ENCODE peak calls at places on chromosomes 7 and 10, in ten cellular contexts. One of them, this sample, is unnamed.

GRCh38 chr7:48894574-48894973 is 29.8 kb upstream of the CDC14C start:
- DNase-seq in suprapubic skin: no peak
- DNase-seq in GM23248: no peak
- DNase-seq in neuronal stem cell: no peak
- DNase-seq in HCT116: no peak
- DNase-seq in tibial artery: no peak
- DNase-seq in hepatocyte: no peak
- DNase-seq in A673: no peak
- DNase-seq in CD4-positive, CD25-positive, alpha-beta regulatory T cell: no peak
- DNase-seq in Karpas-422: peak; percentile 59
- DNase-seq in this sample: no peak

GRCh38 chr10:13806419-13806818 is 219.7 kb downstream of the PRPF18 start:
- DNase-seq in suprapubic skin: no peak
- DNase-seq in GM23248: no peak
- DNase-seq in neuronal stem cell: no peak
- DNase-seq in HCT116: no peak
- DNase-seq in tibial artery: no peak
- DNase-seq in hepatocyte: no peak
- DNase-seq in A673: no peak
- DNase-seq in CD4-positive, CD25-positive, alpha-beta regulatory T cell: no peak
- DNase-seq in Karpas-422: no peak
- DNase-seq in this sample: no peak

GRCh38 chr10:121244791-121245190 is 353.5 kb downstream of the FGFR2 start:
- DNase-seq in suprapubic skin: no peak
- DNase-seq in GM23248: no peak
- DNase-seq in neuronal stem cell: no peak
- DNase-seq in HCT116: no peak
- DNase-seq in tibial artery: no peak
- DNase-seq in hepatocyte: no peak
- DNase-seq in A673: peak; percentile 95
- DNase-seq in CD4-positive, CD25-positive, alpha-beta regulatory T cell: no peak
- DNase-seq in Karpas-422: no peak
- DNase-seq in this sample: no peak

GRCh38 chr7:2471022-2471329 is 5.2 kb downstream of the GRIFIN start:
- DNase-seq in suprapubic skin: no peak
- DNase-seq in GM23248: peak; percentile 64
- DNase-seq in neuronal stem cell: no peak
- DNase-seq in HCT116: no peak
- DNase-seq in tibial artery: no peak
- DNase-seq in hepatocyte: no peak
- DNase-seq in A673: peak; percentile 47
- DNase-seq in CD4-positive, CD25-positive, alpha-beta regulatory T cell: no peak
- DNase-seq in Karpas-422: no peak
- DNase-seq in this sample: no peak

GRCh38 chr7:94395141-94396041 is 696 bp downstream of the COL1A2 start:
- DNase-seq in suprapubic skin: peak; percentile 59
- DNase-seq in GM23248: peak; percentile 89
- DNase-seq in neuronal stem cell: peak; percentile 78
- DNase-seq in HCT116: peak; percentile 59
- DNase-seq in tibial artery: peak; percentile 79
- DNase-seq in hepatocyte: peak; percentile 85
- DNase-seq in A673: peak; percentile 92
- DNase-seq in CD4-positive, CD25-positive, alpha-beta regulatory T cell: peak; percentile 61
- DNase-seq in Karpas-422: peak; percentile 87
- DNase-seq in this sample: peak; percentile 28

GRCh38 chr10:61635946-61636345 is 26.8 kb upstream of the CABCOCO1 start:
- DNase-seq in suprapubic skin: no peak
- DNase-seq in GM23248: peak; percentile 57
- DNase-seq in neuronal stem cell: no peak
- DNase-seq in HCT116: peak; percentile 4
- DNase-seq in tibial artery: no peak
- DNase-seq in hepatocyte: no peak
- DNase-seq in A673: no peak
- DNase-seq in CD4-positive, CD25-positive, alpha-beta regulatory T cell: no peak
- DNase-seq in Karpas-422: no peak
- DNase-seq in this sample: no peak

GRCh38 chr7:5343893-5344292 is 61.1 kb downstream of the SLC29A4 start:
- DNase-seq in suprapubic skin: no peak
- DNase-seq in GM23248: no peak
- DNase-seq in neuronal stem cell: no peak
- DNase-seq in HCT116: no peak
- DNase-seq in tibial artery: no peak
- DNase-seq in hepatocyte: no peak
- DNase-seq in A673: no peak
- DNase-seq in CD4-positive, CD25-positive, alpha-beta regulatory T cell: no peak
- DNase-seq in Karpas-422: no peak
- DNase-seq in this sample: no peak

GRCh38 chr7:132437730-132438129 is 138.5 kb downstream of the PLXNA4 start:
- DNase-seq in suprapubic skin: no peak
- DNase-seq in GM23248: no peak
- DNase-seq in neuronal stem cell: no peak
- DNase-seq in HCT116: no peak
- DNase-seq in tibial artery: no peak
- DNase-seq in hepatocyte: no peak
- DNase-seq in A673: no peak
- DNase-seq in CD4-positive, CD25-positive, alpha-beta regulatory T cell: peak; percentile 66
- DNase-seq in Karpas-422: no peak
- DNase-seq in this sample: no peak

GRCh38 chr7:50330701-50331100 is 26.2 kb downstream of the IKZF1 start:
- DNase-seq in suprapubic skin: no peak
- DNase-seq in GM23248: no peak
- DNase-seq in neuronal stem cell: no peak
- DNase-seq in HCT116: no peak
- DNase-seq in tibial artery: no peak
- DNase-seq in hepatocyte: no peak
- DNase-seq in A673: no peak
- DNase-seq in CD4-positive, CD25-positive, alpha-beta regulatory T cell: no peak
- DNase-seq in Karpas-422: peak; percentile 58
- DNase-seq in this sample: no peak
- H3K4me1 ChIP-seq in suprapubic skin: peaks cover 3% of the 10 kb centered on the region
- H3K4me1 ChIP-seq in GM23248: no peaks in the 10 kb centered on the region
- H3K4me1 ChIP-seq in neuronal stem cell: peaks cover 3% of the 10 kb centered on the region
- H3K4me1 ChIP-seq in HCT116: no peaks in the 10 kb centered on the region
- H3K4me1 ChIP-seq in tibial artery: no peaks in the 10 kb centered on the region
- H3K4me1 ChIP-seq in hepatocyte: no peaks in the 10 kb centered on the region
- H3K4me1 ChIP-seq in A673: peaks cover 11% of the 10 kb centered on the region
- H3K4me1 ChIP-seq in CD4-positive, CD25-positive, alpha-beta regulatory T cell: peaks cover 83% of the 10 kb centered on the region
- H3K4me1 ChIP-seq in Karpas-422: peaks cover 98% of the 10 kb centered on the region
- H3K4me1 ChIP-seq in this sample: peaks cover 94% of the 10 kb centered on the region

GRCh38 chr10:78406648-78407008 is 373.0 kb downstream of the RPS24 start:
- DNase-seq in suprapubic skin: no peak
- DNase-seq in GM23248: no peak
- DNase-seq in neuronal stem cell: no peak
- DNase-seq in HCT116: no peak
- DNase-seq in tibial artery: no peak
- DNase-seq in hepatocyte: no peak
- DNase-seq in A673: no peak
- DNase-seq in CD4-positive, CD25-positive, alpha-beta regulatory T cell: no peak
- DNase-seq in Karpas-422: no peak
- DNase-seq in this sample: no peak
- H3K4me3 ChIP-seq in suprapubic skin: peak overlapping the region; percentile 17
- H3K4me3 ChIP-seq in GM23248: no peak overlapping the region
- H3K4me3 ChIP-seq in neuronal stem cell: peak overlapping the region; percentile 42
- H3K4me3 ChIP-seq in HCT116: no peak overlapping the region
- H3K4me3 ChIP-seq in tibial artery: peak overlapping the region; percentile 7
- H3K4me3 ChIP-seq in hepatocyte: no peak overlapping the region
- H3K4me3 ChIP-seq in A673: peak overlapping the region; percentile 46
- H3K4me3 ChIP-seq in CD4-positive, CD25-positive, alpha-beta regulatory T cell: peak overlapping the region; percentile 13
- H3K4me3 ChIP-seq in Karpas-422: no peak overlapping the region
- H3K4me3 ChIP-seq in this sample: peak overlapping the region; percentile 50

DNA sequence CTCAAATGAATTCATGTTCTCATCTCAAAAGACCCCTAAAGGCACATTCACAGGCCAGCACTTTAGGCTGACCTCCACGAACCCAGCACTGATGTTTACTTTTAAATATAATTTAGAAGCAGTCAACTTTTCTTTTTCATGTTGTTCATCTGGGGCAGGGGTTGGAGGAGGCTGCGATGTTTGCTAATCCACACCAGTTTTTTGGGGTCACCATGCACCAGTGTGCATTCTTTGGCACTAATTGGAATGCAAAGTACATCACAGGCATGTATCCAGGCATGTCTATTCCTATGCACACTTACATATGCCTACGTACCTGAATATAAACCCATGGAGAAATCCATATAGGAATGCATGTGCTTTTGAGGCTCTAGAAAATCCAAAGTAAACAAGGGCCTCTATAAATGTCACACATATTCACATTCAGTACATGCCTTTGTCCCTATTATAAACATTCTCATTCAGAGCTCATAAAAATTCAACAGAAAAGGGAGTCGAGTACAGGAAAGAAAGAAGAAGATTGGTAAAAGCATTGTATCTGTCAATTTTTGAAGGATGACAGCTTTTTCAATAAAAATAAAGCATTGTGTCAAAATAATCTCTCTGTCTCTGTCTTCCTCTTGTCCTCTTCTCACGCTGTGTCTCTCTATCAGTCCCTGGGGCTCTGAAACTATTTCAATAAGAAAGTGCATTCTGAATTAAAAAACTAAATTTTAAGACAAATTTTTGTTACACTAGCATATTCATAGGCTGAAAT is 248.6 kb downstream of the TNS3 start:
- DNase-seq in suprapubic skin: no peak
- DNase-seq in GM23248: no peak
- DNase-seq in neuronal stem cell: no peak
- DNase-seq in HCT116: no peak
- DNase-seq in tibial artery: no peak
- DNase-seq in hepatocyte: no peak
- DNase-seq in A673: no peak
- DNase-seq in CD4-positive, CD25-positive, alpha-beta regulatory T cell: no peak
- DNase-seq in Karpas-422: no peak
- DNase-seq in this sample: no peak
- H3K4me1 ChIP-seq in suprapubic skin: peaks cover 32% of the 10 kb centered on the region
- H3K4me1 ChIP-seq in GM23248: peaks cover 37% of the 10 kb centered on the region
- H3K4me1 ChIP-seq in neuronal stem cell: peaks cover 21% of the 10 kb centered on the region
- H3K4me1 ChIP-seq in HCT116: peaks cover 4% of the 10 kb centered on the region
- H3K4me1 ChIP-seq in tibial artery: peaks cover 9% of the 10 kb centered on the region
- H3K4me1 ChIP-seq in hepatocyte: peaks cover 49% of the 10 kb centered on the region
- H3K4me1 ChIP-seq in A673: no peaks in the 10 kb centered on the region
- H3K4me1 ChIP-seq in CD4-positive, CD25-positive, alpha-beta regulatory T cell: no peaks in the 10 kb centered on the region
- H3K4me1 ChIP-seq in Karpas-422: peaks cover 43% of the 10 kb centered on the region
- H3K4me1 ChIP-seq in this sample: no peaks in the 10 kb centered on the region

GRCh38 chr7:44632196-44632595 is 25.8 kb downstream of the OGDH start:
- DNase-seq in suprapubic skin: no peak
- DNase-seq in GM23248: no peak
- DNase-seq in neuronal stem cell: no peak
- DNase-seq in HCT116: no peak
- DNase-seq in tibial artery: no peak
- DNase-seq in hepatocyte: no peak
- DNase-seq in A673: no peak
- DNase-seq in CD4-positive, CD25-positive, alpha-beta regulatory T cell: no peak
- DNase-seq in Karpas-422: no peak
- DNase-seq in this sample: no peak

GRCh38 chr7:44631458-44632115 is 25.2 kb downstream of the OGDH start:
- DNase-seq in suprapubic skin: no peak
- DNase-seq in GM23248: no peak
- DNase-seq in neuronal stem cell: no peak
- DNase-seq in HCT116: no peak
- DNase-seq in tibial artery: no peak
- DNase-seq in hepatocyte: peak; percentile 25
- DNase-seq in A673: no peak
- DNase-seq in CD4-positive, CD25-positive, alpha-beta regulatory T cell: peak; percentile 92
- DNase-seq in Karpas-422: no peak
- DNase-seq in this sample: peak; percentile 28

GRCh38 chr7:44634187-44634838 is 27.9 kb downstream of the OGDH start:
- DNase-seq in suprapubic skin: no peak
- DNase-seq in GM23248: no peak
- DNase-seq in neuronal stem cell: no peak
- DNase-seq in HCT116: no peak
- DNase-seq in tibial artery: no peak
- DNase-seq in hepatocyte: peak; percentile 63
- DNase-seq in A673: no peak
- DNase-seq in CD4-positive, CD25-positive, alpha-beta regulatory T cell: no peak
- DNase-seq in Karpas-422: no peak
- DNase-seq in this sample: no peak

GRCh38 chr7:44634839-44635591 is 28.6 kb downstream of the OGDH start:
- DNase-seq in suprapubic skin: no peak
- DNase-seq in GM23248: peak; percentile 49
- DNase-seq in neuronal stem cell: no peak
- DNase-seq in HCT116: no peak
- DNase-seq in tibial artery: no peak
- DNase-seq in hepatocyte: peak; percentile 79
- DNase-seq in A673: no peak
- DNase-seq in CD4-positive, CD25-positive, alpha-beta regulatory T cell: no peak
- DNase-seq in Karpas-422: no peak
- DNase-seq in this sample: no peak

DNA sequence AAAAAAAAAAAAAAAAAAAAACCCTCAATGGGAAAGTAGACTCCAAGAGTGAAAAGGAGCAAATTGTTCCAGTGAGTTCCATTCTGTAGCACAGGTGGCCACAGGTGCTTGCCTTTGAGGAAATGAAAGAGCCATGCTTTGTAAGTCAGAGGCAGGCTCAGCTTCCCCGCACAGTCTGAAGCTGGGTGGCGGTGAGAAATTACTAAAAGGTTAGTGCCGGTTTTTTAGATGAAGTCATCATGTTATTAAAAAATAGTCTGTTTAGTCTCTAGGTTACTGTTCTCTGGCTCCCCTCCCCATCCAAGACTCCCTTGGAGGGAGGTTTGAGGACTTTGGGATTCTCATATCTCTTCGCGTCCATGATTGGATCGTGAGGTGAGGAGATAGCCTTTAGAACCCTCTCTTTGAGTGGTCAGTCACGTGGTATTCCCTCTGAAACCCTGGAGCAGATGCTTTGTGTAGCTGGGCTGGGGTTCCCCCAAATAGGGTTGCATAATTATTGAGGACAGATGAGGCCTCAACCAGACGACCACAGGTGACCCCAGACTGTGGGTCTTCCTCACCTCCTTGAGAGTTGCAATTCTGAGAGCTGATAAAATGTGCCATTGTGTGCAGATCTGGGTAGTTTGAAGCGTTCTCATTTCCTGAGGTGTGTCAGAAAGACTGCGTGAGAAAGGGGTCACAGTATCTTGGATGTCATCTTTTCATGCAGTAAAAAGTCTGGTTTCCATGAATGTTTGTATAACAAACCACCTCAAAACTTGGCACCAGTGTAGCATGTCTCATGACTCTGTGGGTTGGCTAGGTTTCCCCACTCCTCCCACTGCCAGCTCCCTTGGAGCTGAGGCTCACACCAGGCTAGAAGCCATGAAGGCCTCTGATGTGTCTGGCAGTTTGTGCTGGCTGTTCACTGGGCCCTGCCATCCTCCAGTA is 27.1 kb downstream of the OGDH start:
- DNase-seq in suprapubic skin: peak; percentile 85
- DNase-seq in GM23248: peak; percentile 99
- DNase-seq in neuronal stem cell: no peak
- DNase-seq in HCT116: no peak
- DNase-seq in tibial artery: peak; percentile 76
- DNase-seq in hepatocyte: peak; percentile 60
- DNase-seq in A673: no peak
- DNase-seq in CD4-positive, CD25-positive, alpha-beta regulatory T cell: peak; percentile 84
- DNase-seq in Karpas-422: peak; percentile 53
- DNase-seq in this sample: peak; percentile 9
- H3K4me3 ChIP-seq in suprapubic skin: no peak overlapping the region
- H3K4me3 ChIP-seq in GM23248: peak overlapping the region; percentile 35
- H3K4me3 ChIP-seq in neuronal stem cell: no peak overlapping the region
- H3K4me3 ChIP-seq in HCT116: no peak overlapping the region
- H3K4me3 ChIP-seq in tibial artery: no peak overlapping the region
- H3K4me3 ChIP-seq in hepatocyte: no peak overlapping the region
- H3K4me3 ChIP-seq in A673: no peak overlapping the region
- H3K4me3 ChIP-seq in CD4-positive, CD25-positive, alpha-beta regulatory T cell: peak overlapping the region; percentile 44
- H3K4me3 ChIP-seq in Karpas-422: no peak overlapping the region
- H3K4me3 ChIP-seq in this sample: no peak overlapping the region

This sample was measured in naive thymus-derived CD4-positive, alpha-beta T cell.